ENCODE peak calls at places on chromosomes 6 and 20, in five cellular contexts. One of them, this sample, is unnamed.

GRCh38 chr6:131265939-131266338 is 130.7 kb downstream of the AKAP7 start:
- DNase-seq in upper lobe of right lung: no peak
- DNase-seq in PC-3: no peak
- DNase-seq in heart left ventricle: no peak
- DNase-seq in neural crest cell: no peak
- DNase-seq in this sample: no peak

GRCh38 chr6:144036064-144036873 is 28.2 kb upstream of the PLAGL1 start:
- DNase-seq in upper lobe of right lung: peak; percentile 72
- DNase-seq in heart left ventricle: peak; percentile 34
- DNase-seq in neural crest cell: no peak
- DNase-seq in PC-3: no peak
- DNase-seq in this sample: peak; percentile 13

GRCh38 chr6:15485875-15486274 is 177.0 kb downstream of the DTNBP1 start:
- DNase-seq in neural crest cell: no peak
- DNase-seq in heart left ventricle: no peak
- DNase-seq in upper lobe of right lung: no peak
- DNase-seq in PC-3: peak; percentile 36
- DNase-seq in this sample: no peak

GRCh38 chr6:147695819-147696218 is 187.3 kb downstream of the SAMD5 start:
- DNase-seq in PC-3: no peak
- DNase-seq in upper lobe of right lung: no peak
- DNase-seq in heart left ventricle: no peak
- DNase-seq in neural crest cell: no peak
- DNase-seq in this sample: no peak

GRCh38 chr20:58235010-58235409 is 6.6 kb upstream of the ANKRD60 start:
- DNase-seq in neural crest cell: no peak
- DNase-seq in heart left ventricle: no peak
- DNase-seq in PC-3: no peak
- DNase-seq in upper lobe of right lung: no peak
- DNase-seq in this sample: no peak

GRCh38 chr6:80338201-80338836 is 231.8 kb downstream of the BCKDHB start:
- DNase-seq in heart left ventricle: peak; percentile 78
- DNase-seq in neural crest cell: peak; percentile 82
- DNase-seq in PC-3: peak; percentile 70
- DNase-seq in upper lobe of right lung: peak; percentile 79
- DNase-seq in this sample: peak; percentile 81

GRCh38 chr6:166402582-166403277 is 20.0 kb upstream of the MPC1 start:
- DNase-seq in neural crest cell: no peak
- DNase-seq in PC-3: no peak
- DNase-seq in heart left ventricle: no peak
- DNase-seq in upper lobe of right lung: no peak
- DNase-seq in this sample: no peak

GRCh38 chr20:57912227-57912582 is 202.4 kb upstream of the PMEPA1 start:
- DNase-seq in neural crest cell: no peak
- DNase-seq in PC-3: no peak
- DNase-seq in heart left ventricle: no peak
- DNase-seq in upper lobe of right lung: peak; percentile 17
- DNase-seq in this sample: no peak

DNA sequence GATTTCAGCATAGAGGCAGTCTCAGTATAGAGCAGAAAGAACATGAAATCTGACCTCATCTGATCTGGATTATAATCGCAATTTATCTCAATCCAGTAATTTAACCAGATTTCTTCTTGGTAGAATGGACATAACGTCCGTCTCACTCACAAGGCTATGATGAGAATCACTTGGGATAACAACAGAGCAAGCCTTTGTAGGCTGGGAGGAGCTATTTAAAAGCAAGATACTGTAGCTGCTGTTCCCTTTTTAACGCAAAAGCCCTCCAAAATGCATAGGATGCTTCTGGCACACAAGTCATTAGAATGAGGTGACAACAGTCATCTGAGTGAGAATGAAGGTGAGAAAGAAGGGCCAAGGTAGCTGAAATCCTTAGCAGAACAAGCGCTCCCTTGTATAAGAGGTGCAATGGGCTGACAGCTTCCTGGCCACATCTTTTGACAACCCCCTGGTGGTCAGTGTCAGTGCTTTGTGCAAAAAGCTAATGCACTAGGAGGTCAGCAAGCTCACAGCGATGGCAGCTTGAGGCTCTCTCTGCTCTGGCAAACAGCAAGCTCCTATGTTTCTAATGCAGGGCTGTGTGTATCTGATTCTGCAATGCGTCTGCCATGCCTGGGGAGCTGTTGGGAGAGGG is 16.4 kb downstream of the METTL24 start:
- DNase-seq in heart left ventricle: no peak
- DNase-seq in PC-3: peak; percentile 34
- DNase-seq in upper lobe of right lung: no peak
- DNase-seq in neural crest cell: peak; percentile 43
- DNase-seq in this sample: peak; percentile 23
- TF ChIP-seq CTCF in heart left ventricle: peak; percentile 7
- TF ChIP-seq CTCF in PC-3: peak; percentile 54
- TF ChIP-seq CTCF in upper lobe of right lung: peak; percentile 15
- TF ChIP-seq CTCF in neural crest cell: peak; percentile 70
- TF ChIP-seq CTCF in this sample: peak; percentile 18

GRCh38 chr20:62025832-62026563 is 39.7 kb downstream of the TAF4 start:
- DNase-seq in upper lobe of right lung: no peak
- DNase-seq in PC-3: no peak
- DNase-seq in heart left ventricle: peak; percentile 39
- DNase-seq in neural crest cell: no peak
- DNase-seq in this sample: no peak
- TF ChIP-seq CTCF in upper lobe of right lung: peak; percentile 52
- TF ChIP-seq CTCF in PC-3: no peak
- TF ChIP-seq CTCF in heart left ventricle: peak; percentile 56
- TF ChIP-seq CTCF in neural crest cell: peak; percentile 46
- TF ChIP-seq CTCF in this sample: no peak

GRCh38 chr20:62694106-62694505 is 14.5 kb upstream of the NTSR1 start:
- DNase-seq in heart left ventricle: no peak
- DNase-seq in upper lobe of right lung: no peak
- DNase-seq in neural crest cell: no peak
- DNase-seq in PC-3: no peak
- DNase-seq in this sample: no peak
- TF ChIP-seq CTCF in heart left ventricle: no peak
- TF ChIP-seq CTCF in upper lobe of right lung: no peak
- TF ChIP-seq CTCF in neural crest cell: no peak
- TF ChIP-seq CTCF in PC-3: peak; percentile 17
- TF ChIP-seq CTCF in this sample: no peak

DNA sequence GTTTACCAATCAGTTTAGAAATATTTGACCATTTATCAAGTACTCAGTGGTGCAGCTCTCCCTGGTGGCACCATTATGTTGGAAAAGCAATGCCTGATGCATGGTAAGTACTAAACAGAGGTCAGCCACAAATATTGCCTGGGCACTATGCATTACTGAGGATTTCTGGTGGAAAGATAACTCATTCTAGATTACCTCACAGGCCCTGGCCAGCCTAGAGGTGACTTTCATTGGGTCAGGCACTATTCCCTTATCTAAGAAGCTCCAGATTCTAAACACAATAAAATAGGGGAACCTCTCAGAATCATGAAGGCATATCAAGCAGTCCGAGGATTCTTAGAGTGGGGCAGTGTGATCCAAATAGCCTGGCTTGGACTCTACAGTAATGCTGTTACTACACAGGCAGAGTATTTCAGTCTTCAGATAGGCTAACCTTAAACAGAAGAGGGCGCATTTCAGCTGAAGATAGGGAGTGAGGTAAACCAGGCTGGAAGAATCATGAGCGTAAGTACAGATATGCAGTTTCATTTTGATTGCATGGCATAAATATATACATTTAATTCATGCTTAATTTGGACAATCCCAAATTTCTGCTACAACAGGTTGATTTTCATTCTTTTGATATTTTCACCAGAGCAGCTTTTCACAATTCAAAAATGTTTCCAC is 12.1 kb downstream of the LGSN start:
- DNase-seq in heart left ventricle: no peak
- DNase-seq in upper lobe of right lung: no peak
- DNase-seq in PC-3: peak; percentile 72
- DNase-seq in neural crest cell: no peak
- DNase-seq in this sample: peak; percentile 78
- TF ChIP-seq CTCF in heart left ventricle: no peak
- TF ChIP-seq CTCF in upper lobe of right lung: no peak
- TF ChIP-seq CTCF in PC-3: peak; percentile 70
- TF ChIP-seq CTCF in neural crest cell: peak; percentile 55
- TF ChIP-seq CTCF in this sample: peak; percentile 57

This sample was measured in GM12865.